ENCODE peak calls at places on chromosomes 7 and 10, in six cellular contexts. M is H1, S is K562, C is GM12891, H is GM12878, K is HepG2. G is an unnamed sample.

GRCh38 chr10:112087953-112088352 is 95.6 kb downstream of the GPAM start:
- DNase-seq in M (no peak), S (no peak), C (no peak), H (no peak), K (no peak), G (no peak)

GRCh38 chr10:30827531-30828120 is 198.1 kb upstream of the LYZL2 start:
- DNase-seq in M (no peak), S (no peak), C (no peak), H (no peak), K (no peak), G (no peak)

GRCh38 chr10:67978749-67979148 is 94.3 kb downstream of the SIRT1 start:
- DNase-seq in M (no peak), S (no peak), C (no peak), H (no peak), K (no peak), G (no peak)

GRCh38 chr7:134101716-134102115 is 25.4 kb upstream of the LRGUK start:
- DNase-seq in M (no peak), S (no peak), C (no peak), H (no peak), K (no peak), G (no peak)

GRCh38 chr10:86087716-86088115 is 278.9 kb downstream of the GRID1 start:
- DNase-seq in M (no peak), S (no peak), C (no peak), H (no peak), K (no peak), G (no peak)

GRCh38 chr10:100349087-100349486 is 2.1 kb downstream of the SCD start:
- DNase-seq in M (no peak), S (no peak), C (no peak), H (no peak), K (no peak), G (no peak)

GRCh38 chr10:34742456-34742855 is 72.6 kb downstream of the PARD3 start:
- DNase-seq in M (no peak), S (no peak), C (no peak), H (no peak), K (no peak), G (no peak)

GRCh38 chr10:106608101-106608500 is 556.4 kb downstream of the SORCS1 start:
- DNase-seq in M (no peak), S (no peak), C (no peak), H (no peak), K (no peak), G (no peak)

GRCh38 chr7:74480861-74481417 is 27.2 kb downstream of the GTF2IRD1 start:
- DNase-seq in M (no peak), S (no peak), C (no peak), H (no peak), K (no peak), G (no peak)

GRCh38 chr7:101402081-101402779 is 39.6 kb downstream of the COL26A1 start:
- DNase-seq in M (peak), S (no peak), C (no peak), H (no peak), K (no peak), G (no peak)

GRCh38 chr7:105330526-105330925 is 58.2 kb downstream of the SRPK2 start:
- DNase-seq in M (no peak), S (no peak), C (no peak), H (no peak), K (no peak), G (no peak)

GRCh38 chr7:135714534-135715009 is 13.4 kb downstream of the SLC13A4 start:
- DNase-seq in M (no peak), S (no peak), C (no peak), H (no peak), K (peak), G (no peak)

GRCh38 chr7:105036217-105037168 is 22.5 kb downstream of the KMT2E start:
- DNase-seq in M (no peak), S (no peak), C (no peak), H (no peak), K (no peak), G (no peak)

GRCh38 chr10:77666821-77667220 is 29.2 kb upstream of the KCNMA1 start:
- DNase-seq in M (no peak), S (no peak), C (no peak), H (no peak), K (no peak), G (no peak)

GRCh38 chr7:27808626-27809025 is 68.7 kb downstream of the TAX1BP1 start:
- DNase-seq in M (no peak), S (no peak), C (no peak), H (no peak), K (no peak), G (no peak)

GRCh38 chr10:43585046-43585445 is 10.6 kb upstream of the ZNF239 start:
- DNase-seq in M (no peak), S (no peak), C (no peak), H (no peak), K (no peak), G (no peak)

GRCh38 chr7:154623399-154623798 is 379.5 kb downstream of the PAXIP1 start:
- DNase-seq in M (no peak), S (no peak), C (no peak), H (no peak), K (no peak), G (no peak)

GRCh38 chr7:127064-127598 is 65.2 kb upstream of the FAM20C start:
- DNase-seq in M (no peak), S (no peak), C (no peak), H (no peak), K (no peak), G (no peak)

GRCh38 chr7:47322731-47323130 is 259.2 kb downstream of the TNS3 start:
- DNase-seq in M (peak), S (no peak), C (no peak), H (no peak), K (no peak), G (no peak)

GRCh38 chr7:15795371-15795770 is 108.9 kb upstream of the MEOX2 start:
- DNase-seq in M (no peak), S (no peak), C (no peak), H (no peak), K (no peak), G (no peak)

GRCh38 chr7:6453737-6454136 is 6.0 kb upstream of the DAGLB start:
- DNase-seq in M (no peak), S (no peak), C (no peak), H (no peak), K (peak), G (no peak)

GRCh38 chr7:104207731-104208420 is at the start of gene ORC5:
- DNase-seq in M (peak), S (peak), C (peak), H (peak), K (peak), G (peak)

GRCh38 chr10:11719496-11719895 is 22.7 kb upstream of the ECHDC3 start:
- DNase-seq in M (no peak), S (no peak), C (no peak), H (no peak), K (no peak), G (no peak)

GRCh38 chr7:26420600-26420999 is 128.9 kb downstream of the SNX10 start:
- DNase-seq in M (no peak), S (no peak), C (no peak), H (no peak), K (no peak), G (no peak)

GRCh38 chr7:134520130-134520529 is 7.2 kb upstream of the AKR1B10 start:
- DNase-seq in M (no peak), S (no peak), C (no peak), H (no peak), K (no peak), G (no peak)

GRCh38 chr10:72126184-72126871 is 38.0 kb upstream of the SPOCK2 start:
- DNase-seq in M (no peak), S (peak), C (no peak), H (no peak), K (peak), G (no peak)

GRCh38 chr7:107995184-107996071 is 7.5 kb downstream of the LAMB1 start:
- DNase-seq in M (peak), S (peak), C (no peak), H (no peak), K (peak), G (no peak)

GRCh38 chr7:45689797-45690761 is 115.9 kb downstream of the ADCY1 start:
- DNase-seq in M (peak), S (no peak), C (no peak), H (no peak), K (no peak), G (no peak)

GRCh38 chr10:119677904-119678755 is 26.9 kb downstream of the BAG3 start:
- DNase-seq in M (no peak), S (no peak), C (no peak), H (no peak), K (no peak), G (no peak)

GRCh38 chr7:90709501-90710465 is 113.7 kb downstream of the CDK14 start:
- DNase-seq in M (no peak), S (no peak), C (no peak), H (no peak), K (no peak), G (no peak)

GRCh38 chr7:85714182-85714581 is 527.3 kb upstream of the SEMA3D start:
- DNase-seq in M (no peak), S (no peak), C (peak), H (peak), K (no peak), G (no peak)

GRCh38 chr7:5053175-5053574 is 7.5 kb downstream of the RBAK start:
- DNase-seq in M (no peak), S (no peak), C (no peak), H (no peak), K (no peak), G (no peak)

DNA sequence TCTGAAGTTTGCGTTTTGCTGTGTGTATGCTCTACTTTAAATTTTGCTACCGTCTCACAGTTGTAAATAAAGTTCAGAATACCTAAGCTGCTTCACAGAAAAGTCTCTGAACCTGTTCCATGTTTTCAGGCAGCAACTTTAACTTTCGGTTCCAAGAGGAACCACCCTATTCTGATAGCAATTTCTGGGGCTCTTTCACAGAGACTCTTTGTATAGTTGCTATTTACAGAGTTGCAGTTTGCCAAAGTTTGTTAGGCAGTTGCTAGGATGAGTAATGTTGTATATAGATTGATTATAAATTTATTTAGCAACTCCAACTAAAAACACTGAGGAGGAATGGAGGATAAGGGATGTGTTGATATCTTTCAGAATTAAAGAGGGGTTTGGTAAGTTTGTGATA is 5.8 kb downstream of the FAM221A start:
- DNase-seq in M (no peak), S (no peak), C (no peak), H (no peak), K (no peak), G (no peak)
- TF ChIP-seq POLR2A in M (no peak), S (no peak), C (no peak), H (no peak), K (no peak), G (no peak)

GRCh38 chr10:65798133-65798532 is 1127.7 kb upstream of the LRRTM3 start:
- DNase-seq in M (no peak), S (no peak), C (no peak), H (peak), K (no peak), G (no peak)
- TF ChIP-seq TAF1 in M (no peak), S (no peak), C (no peak), H (no peak), K (no peak), G (no peak)

GRCh38 chr7:130899071-130899451 is 165.1 kb upstream of the KLF14 start:
- DNase-seq in M (no peak), S (no peak), C (no peak), H (no peak), K (no peak), G (no peak)

GRCh38 chr7:130897515-130898419 is 163.8 kb upstream of the KLF14 start:
- DNase-seq in M (no peak), S (no peak), C (no peak), H (peak), K (no peak), G (no peak)

GRCh38 chr7:130901209-130901783 is 167.3 kb upstream of the KLF14 start:
- DNase-seq in M (no peak), S (no peak), C (no peak), H (no peak), K (no peak), G (no peak)

GRCh38 chr7:130900471-130901076 is 166.6 kb upstream of the KLF14 start:
- DNase-seq in M (no peak), S (no peak), C (no peak), H (no peak), K (no peak), G (no peak)

DNA sequence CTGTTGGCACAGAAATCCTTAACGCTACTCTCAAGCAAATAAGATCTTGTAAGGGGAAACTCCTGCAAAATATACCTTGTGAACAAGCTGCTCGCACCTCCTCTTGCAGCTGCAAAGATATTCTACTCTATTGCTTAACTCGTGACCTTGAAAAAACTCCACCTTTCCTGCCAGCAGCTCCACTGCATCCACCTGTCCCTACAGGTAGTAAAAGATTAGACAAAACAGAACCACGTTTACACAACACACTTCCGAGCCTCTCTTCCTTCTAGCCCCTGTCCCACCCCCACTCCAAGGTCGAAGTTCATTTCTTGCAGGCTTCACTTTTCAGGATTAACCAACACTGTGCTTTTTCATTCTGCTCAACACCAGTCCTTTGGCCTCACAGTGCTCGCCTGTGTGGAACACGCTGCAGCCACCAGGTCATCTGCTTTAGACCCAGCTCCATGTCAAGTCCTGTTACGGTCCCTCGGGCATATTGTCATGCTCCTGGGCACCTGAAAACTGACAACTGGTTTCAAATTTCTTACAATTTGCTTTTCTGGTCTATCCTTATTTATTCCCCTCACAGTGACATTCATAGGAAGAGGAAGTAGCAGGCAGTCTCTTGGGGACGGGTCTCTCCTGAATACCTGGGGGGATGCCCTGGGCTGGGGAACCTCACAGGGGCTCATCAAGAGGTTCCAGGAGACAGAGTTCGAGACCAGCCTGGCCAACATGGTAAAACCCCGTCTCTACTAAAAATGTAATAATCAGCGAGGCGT is 165.8 kb upstream of the KLF14 start:
- DNase-seq in M (no peak), S (no peak), C (no peak), H (no peak), K (peak), G (no peak)
- TF ChIP-seq POLR2A in M (no peak), S (no peak), C (no peak), H (peak), K (peak), G (no peak)

DNA sequence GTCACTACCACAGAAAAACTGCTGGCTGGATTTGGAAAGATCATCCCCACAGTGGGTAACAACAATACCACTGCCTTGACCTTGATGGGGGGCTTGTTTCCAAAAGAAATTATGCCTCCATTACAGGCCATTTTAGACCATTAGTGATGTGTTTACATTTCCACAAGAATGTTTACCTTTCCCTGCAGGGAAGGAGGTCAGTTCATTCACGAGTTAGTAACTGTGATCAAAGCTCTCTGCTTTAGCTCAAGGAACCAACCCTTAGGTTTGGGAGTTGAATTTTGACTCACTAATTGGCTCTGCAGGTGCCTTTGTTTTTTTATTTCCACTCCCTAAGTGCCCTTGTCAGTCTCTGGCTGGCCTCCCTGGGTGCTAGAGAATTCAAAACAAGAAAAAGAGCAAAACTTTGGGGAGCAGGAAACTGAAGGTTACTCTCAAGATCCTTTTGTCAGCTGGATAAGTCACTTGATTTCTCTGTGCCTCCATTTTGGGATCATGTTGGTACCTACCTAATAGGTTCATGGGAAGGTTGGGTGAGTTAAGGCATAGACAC is 41.1 kb upstream of the NUPR2 start:
- DNase-seq in M (no peak), S (no peak), C (no peak), H (no peak), K (no peak), G (no peak)
- TF ChIP-seq TAF1 in M (no peak), S (no peak), C (no peak), H (no peak), K (no peak), G (no peak)

DNA sequence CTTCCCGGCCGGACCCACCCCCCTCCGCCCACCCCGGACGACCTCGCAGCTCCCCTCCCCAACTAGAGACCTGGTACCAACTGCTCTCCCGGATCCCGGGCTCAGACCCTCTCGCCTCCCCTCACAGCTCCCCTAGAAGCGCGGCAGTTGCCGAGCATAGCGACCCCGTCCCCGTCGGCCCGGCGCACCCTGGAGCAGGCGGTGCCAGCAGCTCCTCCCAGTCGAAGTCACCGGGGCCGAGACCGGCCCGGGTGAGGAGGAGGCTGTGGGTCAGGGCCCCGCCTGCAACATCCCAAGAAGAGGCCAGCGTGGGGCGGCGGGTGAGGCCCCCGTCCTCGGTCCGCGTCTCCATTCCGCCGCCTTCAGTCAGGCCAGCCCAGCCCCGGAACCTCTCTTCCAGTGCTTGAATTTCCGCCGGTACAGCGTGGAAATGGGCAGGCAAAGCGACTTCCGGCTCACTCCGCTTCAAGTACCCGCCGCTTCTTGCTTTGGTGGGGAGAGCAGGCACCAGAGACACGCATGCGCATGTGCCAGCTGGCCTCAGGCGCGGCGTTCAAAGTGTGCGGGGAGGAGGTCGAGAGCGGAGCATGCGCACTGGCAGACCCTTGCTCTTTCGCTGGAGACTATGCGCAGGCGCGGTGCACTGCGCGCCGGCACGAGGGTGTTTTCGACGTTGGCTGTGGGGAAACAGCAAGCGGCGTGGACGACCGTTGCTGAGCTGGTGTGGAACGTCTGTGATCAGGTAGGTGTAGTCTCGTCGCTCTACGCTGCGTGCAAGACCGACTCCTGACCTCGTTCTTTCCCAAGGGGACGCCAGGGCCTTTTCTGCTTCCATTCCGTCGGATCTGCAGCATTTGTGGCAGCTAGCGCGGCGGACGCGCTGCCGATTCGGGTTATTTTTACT is at the start of gene C10orf88:
- DNase-seq in M (peak), S (peak), C (peak), H (peak), K (peak), G (peak)
- TF ChIP-seq POLR2A in M (peak), S (peak), C (no peak), H (peak), K (peak), G (peak)